ENCODE peak calls at places on chromosomes 3 and 15, in four cellular contexts. L, D, N and B are unnamed samples.

GRCh38 chr15:56806147-56806536 is 72.8 kb upstream of the ZNF280D start:
- DNase-seq in L (no peak), D (no peak), N (no peak), B (no peak)

GRCh38 chr3:58025824-58026579 is 17.8 kb downstream of the FLNB start:
- DNase-seq in L (no peak), D (peak; percentile 39), N (no peak), B (no peak)

GRCh38 chr15:22224241-22224671 is 143.9 kb downstream of the OR4M2 start:
- DNase-seq in L (no peak), D (no peak), N (no peak), B (no peak)

GRCh38 chr3:189455009-189455408 is 176.2 kb upstream of the TP63 start:
- DNase-seq in L (no peak), D (no peak), N (no peak), B (no peak)

GRCh38 chr3:141708367-141708766 is 29.7 kb upstream of the RNF7 start:
- DNase-seq in L (no peak), D (no peak), N (no peak), B (no peak)

GRCh38 chr3:14423197-14423743 is 20.9 kb downstream of the SLC6A6 start:
- DNase-seq in L (no peak), D (peak; percentile 82), N (no peak), B (no peak)

GRCh38 chr3:18556503-18556902 is 131.4 kb upstream of the SATB1 start:
- DNase-seq in L (no peak), D (no peak), N (peak; percentile 39), B (no peak)

GRCh38 chr15:72790302-72790955 is 6.9 kb upstream of the ADPGK start:
- DNase-seq in L (no peak), D (no peak), N (no peak), B (no peak)

GRCh38 chr3:148861277-148861869 is 3.7 kb upstream of the CPA3 start:
- DNase-seq in L (peak; percentile 31), D (peak; percentile 29), N (no peak), B (no peak)

GRCh38 chr15:29061746-29062660 is 176.2 kb downstream of the APBA2 start:
- DNase-seq in L (no peak), D (no peak), N (no peak), B (no peak)

GRCh38 chr3:16211176-16211904 is 36.9 kb downstream of the GALNT15 start:
- DNase-seq in L (no peak), D (no peak), N (no peak), B (no peak)

GRCh38 chr15:56160966-56161365 is 82.7 kb downstream of the RFX7 start:
- DNase-seq in L (no peak), D (no peak), N (no peak), B (no peak)

GRCh38 chr15:29680806-29681485 is 141.3 kb downstream of the TJP1 start:
- DNase-seq in L (no peak), D (no peak), N (no peak), B (no peak)

GRCh38 chr15:87755226-87755625 is 501.3 kb downstream of the NTRK3 start:
- DNase-seq in L (no peak), D (no peak), N (no peak), B (no peak)

GRCh38 chr3:5638550-5638949 is 451.0 kb downstream of the EDEM1 start:
- DNase-seq in L (no peak), D (no peak), N (no peak), B (no peak)

GRCh38 chr3:42705962-42706585 is 3.5 kb upstream of the HHATL start:
- DNase-seq in L (no peak), D (no peak), N (no peak), B (no peak)

GRCh38 chr15:66613743-66614142 is 47.9 kb upstream of the LCTL start:
- DNase-seq in L (no peak), D (no peak), N (no peak), B (no peak)

GRCh38 chr3:148101061-148101460 is 596.6 kb upstream of the AGTR1 start:
- DNase-seq in L (no peak), D (no peak), N (no peak), B (no peak)

GRCh38 chr3:71282976-71283375 is 300.6 kb downstream of the FOXP1 start:
- DNase-seq in L (no peak), D (no peak), N (no peak), B (no peak)

GRCh38 chr3:125324341-125324740 is 50.8 kb downstream of the ZNF148 start:
- DNase-seq in L (no peak), D (no peak), N (no peak), B (no peak)

GRCh38 chr15:101027273-101027901 is 108.2 kb downstream of the LRRK1 start:
- DNase-seq in L (no peak), D (no peak), N (no peak), B (no peak)

GRCh38 chr3:195039180-195039843 is 231.6 kb downstream of the XXYLT1 start:
- DNase-seq in L (no peak), D (no peak), N (no peak), B (no peak)

GRCh38 chr15:80895965-80896364 is 93.7 kb downstream of the MESD start:
- DNase-seq in L (no peak), D (no peak), N (no peak), B (no peak)

GRCh38 chr3:23448998-23449537 is 245.9 kb downstream of the UBE2E2 start:
- DNase-seq in L (no peak), D (no peak), N (no peak), B (no peak)

GRCh38 chr3:189863031-189863430 is 231.8 kb downstream of the TP63 start:
- DNase-seq in L (no peak), D (no peak), N (no peak), B (no peak)

GRCh38 chr15:85973584-85974347 is 105.9 kb upstream of the AGBL1 start:
- DNase-seq in L (no peak), D (peak; percentile 6), N (no peak), B (peak; percentile 45)

GRCh38 chr15:82228750-82229149 is 33.8 kb downstream of the EFL1 start:
- DNase-seq in L (no peak), D (no peak), N (no peak), B (no peak)

GRCh38 chr15:25691544-25692430 is 171.3 kb downstream of the ATP10A start:
- DNase-seq in L (no peak), D (no peak), N (no peak), B (no peak)

GRCh38 chr3:99938270-99938955 is 120.8 kb downstream of the CMSS1 start:
- DNase-seq in L (no peak), D (no peak), N (no peak), B (no peak)

GRCh38 chr3:150783920-150784746 is 21.2 kb upstream of the SIAH2 start:
- DNase-seq in L (no peak), D (no peak), N (no peak), B (no peak)

GRCh38 chr3:156705761-156706631 is 31.6 kb downstream of the TIPARP start:
- DNase-seq in L (no peak), D (peak; percentile 16), N (no peak), B (no peak)

GRCh38 chr15:70497661-70498060 is 265.7 kb downstream of the UACA start:
- DNase-seq in L (no peak), D (no peak), N (no peak), B (no peak)

GRCh38 chr15:91032919-91033803 is 10.8 kb upstream of the VPS33B start:
- DNase-seq in L (peak; percentile 68), D (peak; percentile 75), N (no peak), B (peak; percentile 92)

GRCh38 chr15:92429378-92430066 is 35.8 kb downstream of the ST8SIA2 start:
- DNase-seq in L (peak; percentile 40), D (no peak), N (no peak), B (peak; percentile 50)

GRCh38 chr3:94539937-94540336 is 477.1 kb downstream of the NSUN3 start:
- DNase-seq in L (no peak), D (no peak), N (no peak), B (no peak)

GRCh38 chr3:36196058-36196457 is 184.2 kb upstream of the STAC start:
- DNase-seq in L (no peak), D (no peak), N (no peak), B (no peak)

GRCh38 chr3:36197176-36197575 is 183.1 kb upstream of the STAC start:
- DNase-seq in L (no peak), D (no peak), N (no peak), B (no peak)

GRCh38 chr3:36192901-36193300 is 187.4 kb upstream of the STAC start:
- DNase-seq in L (no peak), D (no peak), N (no peak), B (no peak)

DNA sequence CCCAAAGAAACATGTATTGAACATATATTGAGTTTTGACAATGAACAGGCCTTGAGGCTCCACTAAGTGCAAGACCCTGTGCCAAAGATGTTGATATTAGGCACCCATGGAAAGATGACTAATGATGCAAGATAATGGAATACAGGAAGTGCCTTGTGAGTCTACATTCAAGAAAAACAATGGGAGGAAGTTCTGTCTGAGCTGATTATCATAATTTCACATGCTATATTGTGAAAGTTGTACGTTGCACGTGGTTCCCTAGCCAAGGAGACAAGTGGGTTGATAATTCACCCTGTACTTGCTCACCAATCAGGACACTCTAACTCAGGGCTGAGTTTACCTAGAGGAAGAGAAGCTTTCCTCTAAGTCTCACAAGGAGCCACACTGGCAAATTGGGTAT is 186.9 kb upstream of the STAC start:
- DNase-seq in L (no peak), D (no peak), N (no peak), B (no peak)
- TF ChIP-seq CBFB in L (no peak), D (no peak), N (no peak), B (no peak)

GRCh38 chr3:175186511-175186910 is 327.4 kb downstream of the NAALADL2 start:
- DNase-seq in L (no peak), D (no peak), N (no peak), B (no peak)

GRCh38 chr3:175192536-175192935 is 333.4 kb downstream of the NAALADL2 start:
- DNase-seq in L (no peak), D (no peak), N (no peak), B (no peak)

GRCh38 chr3:175185903-175186302 is 326.8 kb downstream of the NAALADL2 start:
- DNase-seq in L (no peak), D (no peak), N (no peak), B (no peak)

GRCh38 chr3:175184392-175184791 is 325.3 kb downstream of the NAALADL2 start:
- DNase-seq in L (no peak), D (no peak), N (no peak), B (no peak)

GRCh38 chr3:175187586-175187985 is 328.5 kb downstream of the NAALADL2 start:
- DNase-seq in L (no peak), D (no peak), N (no peak), B (no peak)
- TF ChIP-seq SP1 in L (no peak), D (no peak), N (no peak), B (no peak)

GRCh38 chr3:66785191-66785909 is 212.8 kb upstream of the KBTBD8 start:
- DNase-seq in L (no peak), D (no peak), N (no peak), B (no peak)

GRCh38 chr3:66795365-66795764 is 202.7 kb upstream of the KBTBD8 start:
- DNase-seq in L (no peak), D (no peak), N (no peak), B (no peak)

GRCh38 chr3:66789584-66790237 is 208.4 kb upstream of the KBTBD8 start:
- DNase-seq in L (no peak), D (no peak), N (no peak), B (no peak)
- TF ChIP-seq ATF2 in L (no peak), D (no peak), N (no peak), B (no peak)

GRCh38 chr15:99169769-99170311 is 65.0 kb downstream of the SYNM start:
- DNase-seq in L (no peak), D (no peak), N (no peak), B (no peak)
- TF ChIP-seq CBFB in L (no peak), D (no peak), N (no peak), B (no peak)

GRCh38 chr15:46996331-46996730 is 721.0 kb upstream of the SEMA6D start:
- DNase-seq in L (no peak), D (no peak), N (no peak), B (no peak)
- TF ChIP-seq SP1 in L (no peak), D (no peak), N (no peak), B (no peak)